ENCODE peak calls at places on chromosomes 7 and 10, in six cellular contexts. G, S, E, D, R and Q are unnamed samples.

GRCh38 chr10:113746188-113746950 is 5.1 kb upstream of the PLEKHS1 start:
- DNase-seq in R (peak; percentile 41), S (no peak), D (no peak), G (no peak), E (no peak), Q (no peak)

GRCh38 chr7:139896831-139897230 is 67.8 kb downstream of the TBXAS1 start:
- DNase-seq in S (no peak), D (no peak), E (no peak), R (no peak), G (no peak), Q (no peak)

GRCh38 chr7:80654887-80655340 is 16.5 kb downstream of the CD36 start:
- DNase-seq in R (no peak), S (no peak), G (no peak), E (no peak), D (no peak), Q (no peak)

GRCh38 chr7:45590679-45591057 is 16.5 kb downstream of the ADCY1 start:
- DNase-seq in E (no peak), S (no peak), R (no peak), G (no peak), D (peak; percentile 22), Q (no peak)

GRCh38 chr10:103192089-103192450 is 1.0 kb downstream of the NT5C2 start:
- DNase-seq in E (no peak), G (no peak), D (no peak), R (no peak), S (no peak), Q (no peak)

GRCh38 chr10:36779238-36779846 is 346.1 kb upstream of the ANKRD30A start:
- DNase-seq in R (peak; percentile 47), S (peak; percentile 28), E (peak; percentile 22), D (no peak), G (no peak), Q (no peak)

GRCh38 chr7:15461576-15461975 is 100.2 kb downstream of the AGMO start:
- DNase-seq in G (no peak), D (no peak), R (no peak), E (no peak), S (no peak), Q (no peak)

GRCh38 chr7:117157121-117157870 is 165.6 kb downstream of the WNT2 start:
- DNase-seq in E (peak; percentile 56), R (peak; percentile 17), D (no peak), G (no peak), S (peak; percentile 16), Q (no peak)

GRCh38 chr10:12333382-12334185 is 15.8 kb upstream of the CAMK1D start:
- DNase-seq in E (peak; percentile 86), D (peak; percentile 37), G (peak; percentile 78), R (peak; percentile 98), S (peak; percentile 25), Q (peak; percentile 42)

GRCh38 chr10:49647985-49648795 is 31.3 kb upstream of the C10orf53 start:
- DNase-seq in D (peak; percentile 16), R (no peak), S (no peak), G (no peak), E (no peak), Q (no peak)

GRCh38 chr7:95547949-95548348 is 48.4 kb downstream of the PDK4 start:
- DNase-seq in E (no peak), D (no peak), R (no peak), S (no peak), G (no peak), Q (no peak)

GRCh38 chr7:50677279-50677996 is 105.3 kb downstream of the GRB10 start:
- DNase-seq in G (no peak), R (no peak), E (no peak), D (no peak), S (no peak), Q (no peak)

GRCh38 chr10:71868192-71868697 is 17.2 kb upstream of the PSAP start:
- DNase-seq in D (no peak), G (no peak), E (peak; percentile 35), R (peak; percentile 57), S (no peak), Q (peak; percentile 38)

GRCh38 chr10:12483996-12484944 is 134.9 kb downstream of the CAMK1D start:
- DNase-seq in E (no peak), G (no peak), D (no peak), R (no peak), S (no peak), Q (no peak)

GRCh38 chr10:15314482-15315070 is 56.5 kb downstream of the FAM171A1 start:
- DNase-seq in D (no peak), E (no peak), R (no peak), G (no peak), S (no peak), Q (no peak)

GRCh38 chr10:31051703-31052102 is 20.0 kb upstream of the ZNF438 start:
- DNase-seq in D (no peak), G (no peak), R (peak; percentile 36), S (no peak), E (no peak), Q (no peak)

GRCh38 chr7:42677751-42678231 is 234.1 kb downstream of the C7orf25 start:
- DNase-seq in D (no peak), G (no peak), S (no peak), R (no peak), E (no peak), Q (no peak)

GRCh38 chr10:91006001-91006751 is 85.3 kb upstream of the ANKRD1 start:
- DNase-seq in G (peak; percentile 51), D (peak; percentile 58), R (peak; percentile 33), S (peak; percentile 37), E (peak; percentile 45), Q (peak; percentile 79)

GRCh38 chr7:20578257-20578771 is 37.2 kb upstream of the ABCB5 start:
- DNase-seq in R (no peak), G (no peak), D (no peak), S (no peak), E (no peak), Q (no peak)

GRCh38 chr7:98992076-98992475 is 113.7 kb downstream of the TRRAP start:
- DNase-seq in S (peak; percentile 8), E (no peak), D (no peak), G (no peak), R (no peak), Q (no peak)
- TF ChIP-seq CTCF in S (no peak), E (no peak), D (no peak), G (no peak), R (no peak), Q (no peak)

DNA sequence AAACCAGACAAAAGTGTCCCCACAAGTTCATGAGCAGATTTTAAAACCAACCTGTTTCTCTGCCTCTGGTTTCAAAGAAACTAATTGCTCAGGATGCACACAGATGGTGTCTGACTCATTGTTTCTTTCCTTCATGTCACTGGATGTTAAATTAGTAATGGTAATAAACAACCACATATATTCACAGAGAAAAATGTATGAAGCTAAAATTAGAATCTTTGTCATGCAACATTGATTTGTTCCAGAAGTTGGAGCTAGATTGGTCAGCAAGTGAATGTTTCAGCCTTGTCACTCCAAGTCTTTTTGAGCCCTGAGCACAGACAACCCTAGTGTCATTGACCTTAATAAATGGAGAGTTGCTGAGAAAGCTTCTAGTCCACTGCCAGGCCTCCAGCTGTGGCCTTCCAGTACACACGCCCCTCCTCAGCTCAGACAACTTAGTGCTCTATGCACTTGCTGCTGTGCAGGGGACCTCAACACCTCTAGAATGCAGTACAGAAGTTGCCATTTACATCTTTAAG is 175.9 kb downstream of the CCDC71L start:
- DNase-seq in D (no peak), E (no peak), S (no peak), R (no peak), G (no peak), Q (no peak)
- TF ChIP-seq POLR2A in D (no peak), E (no peak), S (no peak), R (no peak), G (no peak), Q (no peak)

GRCh38 chr7:132446666-132447217 is 129.5 kb downstream of the PLXNA4 start:
- DNase-seq in D (no peak), S (no peak), E (no peak), G (no peak), R (no peak), Q (no peak)
- H3K4me1 ChIP-seq in D (no peaks in the 10 kb centered on the region), S (no peaks in the 10 kb centered on the region), E (no peaks in the 10 kb centered on the region), G (no peaks in the 10 kb centered on the region), R (no peaks in the 10 kb centered on the region), Q (no peaks in the 10 kb centered on the region)

DNA sequence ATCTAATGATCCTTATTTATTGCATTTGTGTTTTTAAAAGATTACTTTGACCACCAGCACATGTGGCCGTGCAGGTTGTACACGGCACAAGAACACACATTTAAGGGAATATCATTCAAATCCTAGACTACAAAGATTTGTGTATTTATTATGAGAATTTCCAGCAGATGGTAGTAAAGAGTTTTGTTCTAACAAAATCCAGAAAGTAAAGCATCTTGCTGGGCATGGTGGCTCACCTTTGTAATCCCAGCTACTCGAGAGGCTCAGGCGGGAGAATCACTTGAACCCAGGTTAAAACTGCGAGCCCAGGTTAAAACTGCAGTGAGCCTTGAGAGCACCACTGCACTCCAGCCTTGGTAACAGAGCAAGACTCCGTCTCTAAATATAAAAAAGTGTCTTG is 31.5 kb downstream of the MACROH2A2 start:
- DNase-seq in D (no peak), G (no peak), S (no peak), E (no peak), R (no peak), Q (no peak)
- TF ChIP-seq CTCF in D (no peak), G (no peak), S (no peak), E (no peak), R (peak; percentile 46), Q (no peak)

DNA sequence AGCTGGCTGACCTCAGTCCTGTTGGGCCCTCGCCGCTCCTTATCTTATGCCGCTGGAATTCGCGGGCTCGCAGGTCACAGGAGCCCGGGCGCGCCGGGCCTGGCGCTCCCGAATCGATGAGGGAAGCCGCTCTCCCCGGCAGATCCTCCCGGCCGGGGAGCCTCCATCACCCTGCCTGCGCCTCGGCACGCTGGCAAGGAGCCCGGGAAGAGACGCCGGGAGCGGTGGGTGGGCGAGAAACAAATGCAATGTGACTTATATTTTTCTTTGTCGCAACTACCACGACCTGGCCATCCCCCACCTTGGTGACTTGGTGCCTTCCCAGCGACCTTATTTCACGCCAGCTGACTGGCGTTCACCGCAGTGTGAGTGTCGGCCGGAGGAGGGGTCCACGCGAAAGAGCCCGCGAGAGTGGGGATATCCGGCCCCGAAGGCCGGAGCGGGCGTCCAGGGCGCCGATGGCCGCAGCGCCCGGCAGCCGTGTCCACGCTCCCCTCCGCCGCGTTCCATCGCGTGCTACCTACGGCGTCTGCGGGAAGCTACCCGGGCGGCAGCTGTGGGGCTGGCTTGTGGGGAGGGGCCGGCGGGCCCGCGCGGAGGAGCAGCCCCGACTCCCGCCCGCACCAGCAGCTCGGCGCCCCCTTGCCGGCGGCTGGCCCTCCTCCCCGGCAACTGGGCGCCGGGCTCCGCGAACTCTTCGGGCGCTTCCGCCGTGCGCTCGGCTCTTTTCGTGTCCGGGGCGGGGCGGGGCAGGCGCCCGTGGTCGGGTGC is 494 bp upstream of the BMPR1A start:
- DNase-seq in S (peak; percentile 97), R (peak; percentile 81), D (peak; percentile 90), E (peak; percentile 94), G (peak; percentile 59), Q (peak; percentile 59)
- TF ChIP-seq POLR2A in S (peak; percentile 77), R (peak; percentile 82), D (peak; percentile 26), E (peak; percentile 95), G (peak; percentile 74), Q (peak; percentile 83)

GRCh38 chr7:98133621-98134266 is 27.1 kb downstream of the LMTK2 start:
- DNase-seq in E (no peak), S (no peak), G (peak; percentile 55), R (no peak), D (no peak), Q (no peak)
- H3K4me1 ChIP-seq in E (peaks cover 51% of the 10 kb centered on the region), S (peaks cover 11% of the 10 kb centered on the region), G (peaks cover 50% of the 10 kb centered on the region), R (peaks cover 60% of the 10 kb centered on the region), D (peaks cover 50% of the 10 kb centered on the region), Q (peaks cover 28% of the 10 kb centered on the region)

GRCh38 chr10:663466-663751 is 26.1 kb downstream of the DIP2C start:
- DNase-seq in R (no peak), E (no peak), S (no peak), G (no peak), D (no peak), Q (no peak)
- TF ChIP-seq CTCF in R (no peak), E (no peak), S (no peak), G (no peak), D (no peak), Q (no peak)